ENCODE peak calls at places on chromosomes 12 and 14, in ten cellular contexts. I is CD4-positive, alpha-beta T cell; A is GM12865; U is astrocyte of the spinal cord; Q is ovary; O is Calu3; E is heart left ventricle; Y is HepG2; K is endothelial cell; G is progenitor cell of endocrine pancreas. Z is an unnamed sample.

GRCh38 chr14:58282925-58283593 is 15.3 kb upstream of the ARID4A start:
- DNase-seq in I (no peak), A (no peak), K (no peak), E (no peak), O (no peak), Y (no peak), U (no peak), Q (no peak), G (no peak), Z (no peak)

GRCh38 chr14:100402631-100403030 is 79.5 kb downstream of the SLC25A47 start:
- DNase-seq in Q (no peak), G (no peak), O (no peak), K (no peak), Y (no peak), I (no peak), U (no peak), A (no peak), E (no peak), Z (no peak)

GRCh38 chr14:72173038-72173720 is 240.9 kb downstream of the RGS6 start:
- DNase-seq in U (no peak), K (no peak), E (no peak), Q (no peak), Y (no peak), G (no peak), I (no peak), O (no peak), A (no peak), Z (no peak)

GRCh38 chr12:39626033-39626814 is 6.6 kb upstream of the ABCD2 start:
- DNase-seq in A (no peak), K (no peak), Q (no peak), I (no peak), Y (no peak), O (no peak), E (no peak), U (no peak), G (no peak), Z (no peak)

GRCh38 chr12:42801271-42801670 is 211.7 kb upstream of the PRICKLE1 start:
- DNase-seq in Q (no peak), U (no peak), A (no peak), G (no peak), K (no peak), I (no peak), Y (no peak), E (no peak), O (no peak), Z (no peak)

GRCh38 chr14:91636604-91637003 is 95.3 kb downstream of the CATSPERB start:
- DNase-seq in Q (no peak), Y (no peak), I (no peak), K (no peak), O (no peak), A (no peak), G (no peak), U (no peak), E (no peak), Z (no peak)

GRCh38 chr14:49593016-49593415 is 5.7 kb upstream of the LRR1 start:
- DNase-seq in U (peak), G (no peak), A (peak), E (no peak), Q (no peak), I (no peak), O (no peak), Y (no peak), K (no peak), Z (no peak)

GRCh38 chr14:70934502-70935134 is 27.4 kb downstream of the PCNX1 start:
- DNase-seq in O (no peak), G (no peak), U (peak), E (no peak), K (no peak), Q (no peak), I (no peak), Y (peak), A (peak), Z (peak)

GRCh38 chr14:39102969-39103957 is at the start of gene SEC23A:
- DNase-seq in A (peak), E (peak), K (peak), O (peak), I (peak), Q (peak), U (peak), G (peak), Y (peak), Z (peak)

GRCh38 chr12:92139634-92140555 is 5.8 kb downstream of the BTG1 start:
- DNase-seq in Y (no peak), G (no peak), E (no peak), O (peak), U (peak), I (no peak), Q (no peak), K (no peak), A (peak), Z (no peak)

GRCh38 chr14:77598366-77599050 is 17.9 kb downstream of the SPTLC2 start:
- DNase-seq in K (no peak), A (no peak), Q (no peak), Y (no peak), U (no peak), O (no peak), I (no peak), G (no peak), E (no peak), Z (no peak)

GRCh38 chr14:69696633-69697557 is 70.0 kb upstream of the SRSF5 start:
- DNase-seq in U (no peak), K (no peak), Y (no peak), G (no peak), I (no peak), A (no peak), E (no peak), O (no peak), Q (no peak), Z (no peak)

GRCh38 chr14:49173765-49174373 is 412.3 kb downstream of the RPS29 start:
- DNase-seq in A (peak), U (peak), K (peak), E (no peak), Y (peak), O (peak), G (peak), I (no peak), Q (no peak), Z (peak)

GRCh38 chr12:33253123-33253522 is 186.5 kb downstream of the SYT10 start:
- DNase-seq in Y (no peak), E (no peak), I (no peak), Q (no peak), G (no peak), K (no peak), O (no peak), U (no peak), A (no peak), Z (no peak)

GRCh38 chr12:31524791-31525495 is 66.0 kb downstream of the DENND5B start:
- DNase-seq in G (no peak), K (no peak), I (no peak), O (no peak), Q (no peak), U (peak), Y (no peak), E (no peak), A (peak), Z (no peak)

GRCh38 chr12:79692860-79693605 is 2.3 kb upstream of the PAWR start:
- DNase-seq in O (no peak), Y (no peak), K (no peak), U (peak), Q (no peak), A (no peak), I (no peak), G (no peak), E (no peak), Z (no peak)

GRCh38 chr12:47303207-47303606 is 223.4 kb upstream of the AMIGO2 start:
- DNase-seq in U (peak), K (no peak), E (no peak), G (no peak), I (no peak), Y (no peak), O (no peak), Q (no peak), A (no peak), Z (no peak)

GRCh38 chr14:99839696-99840095 is 46.5 kb downstream of the EML1 start:
- DNase-seq in E (no peak), G (no peak), U (no peak), I (no peak), O (no peak), A (no peak), Y (no peak), Q (no peak), K (no peak), Z (no peak)

GRCh38 chr12:15627995-15628945 is 160.9 kb downstream of the EPS8 start:
- DNase-seq in I (no peak), Q (no peak), E (no peak), A (no peak), Y (peak), K (no peak), G (no peak), O (no peak), U (peak), Z (no peak)

GRCh38 chr12:2681426-2682205 is 113.2 kb upstream of the FKBP4 start:
- DNase-seq in Q (no peak), A (no peak), U (no peak), I (no peak), E (no peak), G (no peak), K (no peak), O (no peak), Y (no peak), Z (no peak)

GRCh38 chr12:102960766-102961487 is 3.5 kb downstream of the ASCL1 start:
- DNase-seq in Y (no peak), E (no peak), G (no peak), I (no peak), K (no peak), O (no peak), Q (no peak), U (no peak), A (no peak), Z (no peak)

GRCh38 chr14:61568572-61569011 is 126.7 kb upstream of the HIF1A start:
- DNase-seq in E (no peak), G (peak), A (peak), U (no peak), I (peak), Y (no peak), K (peak), O (peak), Q (peak), Z (no peak)

GRCh38 chr12:96981053-96981452 is 74.0 kb downstream of the NEDD1 start:
- DNase-seq in I (no peak), K (no peak), E (no peak), G (no peak), A (no peak), U (peak), Q (no peak), Y (no peak), O (no peak), Z (peak)

GRCh38 chr14:89093083-89093482 is 268.6 kb downstream of the TTC8 start:
- DNase-seq in O (no peak), G (no peak), Q (no peak), A (no peak), Y (no peak), K (no peak), I (no peak), U (peak), E (no peak), Z (no peak)

GRCh38 chr14:76950043-76951020 is 78.2 kb downstream of the IRF2BPL start:
- DNase-seq in Y (no peak), E (no peak), A (no peak), U (peak), Q (peak), O (peak), G (no peak), I (no peak), K (no peak), Z (no peak)

GRCh38 chr14:44966601-44967336 is 4.8 kb downstream of the TOGARAM1 start:
- DNase-seq in E (no peak), G (no peak), I (no peak), O (no peak), U (no peak), A (peak), Q (no peak), K (no peak), Y (no peak), Z (no peak)

GRCh38 chr14:64649383-64649998 is 54.7 kb upstream of the PLEKHG3 start:
- DNase-seq in U (peak), G (no peak), O (no peak), Y (no peak), Q (no peak), A (no peak), K (no peak), I (no peak), E (no peak), Z (no peak)

GRCh38 chr12:31235868-31236395 is 90.0 kb downstream of the SINHCAF start:
- DNase-seq in A (no peak), K (no peak), Y (no peak), U (no peak), E (no peak), G (no peak), O (no peak), I (no peak), Q (no peak), Z (no peak)

GRCh38 chr12:20525064-20525610 is 156.8 kb downstream of the PDE3A start:
- DNase-seq in Y (no peak), E (no peak), I (no peak), A (no peak), G (no peak), K (no peak), Q (no peak), U (peak), O (no peak), Z (no peak)

GRCh38 chr12:122942609-122943008 is 23.7 kb downstream of the ABCB9 start:
- DNase-seq in Q (no peak), K (no peak), U (peak), G (no peak), I (no peak), E (no peak), Y (peak), O (no peak), A (no peak), Z (no peak)

GRCh38 chr12:39294712-39295111 is 148.2 kb downstream of the KIF21A start:
- DNase-seq in E (no peak), U (no peak), K (no peak), O (no peak), G (no peak), I (no peak), Q (no peak), A (no peak), Y (no peak), Z (no peak)

GRCh38 chr12:49827351-49828099 is 688 bp downstream of the NCKAP5L start:
- DNase-seq in U (peak), I (peak), E (peak), O (peak), Y (peak), K (peak), G (peak), Q (peak), A (peak), Z (no peak)

GRCh38 chr12:117907108-117907689 is 61.6 kb downstream of the KSR2 start:
- DNase-seq in G (no peak), U (no peak), A (no peak), Y (no peak), Q (no peak), I (no peak), E (no peak), K (no peak), O (no peak), Z (no peak)

GRCh38 chr12:644818-645552 is 18.3 kb downstream of the NINJ2 start:
- DNase-seq in K (no peak), A (no peak), O (no peak), U (peak), Q (no peak), I (no peak), Y (no peak), G (no peak), E (no peak), Z (no peak)

GRCh38 chr12:13161172-13161571 is 35.4 kb upstream of the EMP1 start:
- DNase-seq in A (no peak), I (no peak), U (no peak), O (no peak), G (no peak), Q (no peak), E (no peak), Y (no peak), K (no peak), Z (no peak)
- TF ChIP-seq CTCF in A (peak), I (no peak), U (peak), O (peak), G (peak), Q (no peak), E (no peak), Y (no peak), K (peak), Z (no peak)

GRCh38 chr12:27513155-27513824 is 10.7 kb upstream of the PPFIBP1 start:
- DNase-seq in E (no peak), O (no peak), Q (no peak), Y (no peak), A (no peak), U (no peak), K (no peak), G (no peak), I (no peak), Z (no peak)
- TF ChIP-seq CTCF in E (no peak), O (no peak), Q (no peak), Y (no peak), A (no peak), U (no peak), K (no peak), G (no peak), I (no peak), Z (no peak)

GRCh38 chr14:95294834-95295599 is 24.7 kb downstream of the CLMN start:
- DNase-seq in I (no peak), O (peak), G (no peak), U (peak), Y (peak), A (no peak), K (no peak), E (no peak), Q (no peak), Z (no peak)
- TF ChIP-seq CTCF in I (no peak), O (no peak), G (no peak), U (no peak), Y (no peak), A (no peak), K (no peak), E (no peak), Q (no peak), Z (no peak)

GRCh38 chr12:55746147-55746912 is 3.4 kb downstream of the GDF11 start:
- DNase-seq in E (no peak), Q (no peak), A (no peak), I (no peak), G (no peak), O (no peak), Y (no peak), U (no peak), K (no peak), Z (no peak)

GRCh38 chr12:55746913-55747231 is 4.0 kb downstream of the GDF11 start:
- DNase-seq in G (no peak), U (no peak), Q (no peak), O (no peak), I (no peak), A (no peak), K (no peak), E (no peak), Y (no peak), Z (no peak)

GRCh38 chr12:55743967-55744931 is 1.3 kb downstream of the GDF11 start:
- DNase-seq in I (no peak), U (no peak), Q (peak), G (no peak), A (no peak), O (no peak), K (no peak), Y (no peak), E (no peak), Z (no peak)

GRCh38 chr12:55745361-55746146 is 2.6 kb downstream of the GDF11 start:
- DNase-seq in G (peak), U (peak), Q (peak), I (no peak), O (no peak), E (no peak), A (no peak), Y (peak), K (peak), Z (no peak)

GRCh38 chr12:55748230-55748993 is 5.5 kb downstream of the GDF11 start:
- DNase-seq in K (no peak), O (no peak), Q (no peak), G (no peak), Y (no peak), U (no peak), E (no peak), I (no peak), A (no peak), Z (no peak)
- TF ChIP-seq CTCF in K (no peak), O (no peak), Q (no peak), G (no peak), Y (no peak), U (no peak), E (no peak), I (no peak), A (no peak), Z (no peak)

GRCh38 chr14:90498198-90498597 is 101.4 kb downstream of the CALM1 start:
- DNase-seq in A (no peak), Q (no peak), U (no peak), O (no peak), I (no peak), Y (no peak), G (no peak), E (no peak), K (no peak), Z (no peak)
- TF ChIP-seq CTCF in A (no peak), Q (no peak), U (no peak), O (no peak), I (no peak), Y (no peak), G (no peak), E (no peak), K (no peak), Z (no peak)

DNA sequence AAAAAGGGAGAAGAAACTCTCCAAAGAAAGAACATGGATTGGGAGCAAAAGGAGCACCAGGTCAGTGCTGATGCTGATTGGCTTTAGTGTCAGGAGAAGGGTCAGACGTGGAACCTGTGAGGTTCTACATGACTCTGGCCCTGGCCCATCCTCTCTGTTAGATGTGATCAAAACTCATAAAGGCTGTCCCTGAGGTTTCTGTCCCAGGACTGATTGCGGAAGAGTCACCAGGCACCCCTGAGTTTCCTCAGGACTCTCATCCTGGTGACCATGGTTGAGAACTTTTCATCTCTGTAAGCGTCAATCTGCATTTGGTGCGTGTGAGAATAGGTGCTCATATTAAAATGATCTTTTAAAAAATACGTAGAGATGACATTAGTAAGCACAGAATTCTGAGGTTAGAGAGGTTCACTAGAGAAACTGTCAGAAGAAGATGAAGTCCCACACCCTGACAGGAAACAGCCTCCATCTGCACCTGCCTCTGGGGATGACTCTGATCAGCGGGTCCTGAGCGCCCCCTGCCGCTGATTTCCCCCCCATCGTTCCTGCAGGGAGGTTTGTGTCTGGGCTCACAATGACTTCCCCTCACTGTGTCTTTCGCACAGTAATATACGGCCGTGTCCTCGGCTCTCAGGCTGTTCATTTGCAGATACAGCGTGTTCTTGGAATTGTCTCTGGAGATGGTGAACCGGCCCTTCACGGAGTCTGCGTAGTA is 741.8 kb downstream of the TMEM121 start:
- DNase-seq in Y (no peak), U (no peak), K (no peak), O (peak), Q (no peak), I (peak), G (no peak), E (no peak), A (peak), Z (no peak)
- TF ChIP-seq CTCF in Y (peak), U (no peak), K (no peak), O (no peak), Q (no peak), I (peak), G (no peak), E (no peak), A (peak), Z (no peak)

GRCh38 chr12:93896427-93896826 is 219.3 kb downstream of the CRADD start:
- DNase-seq in O (no peak), E (no peak), A (no peak), I (no peak), U (no peak), Q (no peak), Y (no peak), K (no peak), G (no peak), Z (no peak)
- TF ChIP-seq CTCF in O (no peak), E (peak), A (peak), I (no peak), U (peak), Q (no peak), Y (no peak), K (peak), G (peak), Z (no peak)

GRCh38 chr14:79699206-79699605 is 512.1 kb downstream of the DIO2 start:
- DNase-seq in A (no peak), E (no peak), U (no peak), O (no peak), I (no peak), Q (no peak), G (no peak), Y (no peak), K (no peak), Z (no peak)

GRCh38 chr14:79698218-79698617 is 513.1 kb downstream of the DIO2 start:
- DNase-seq in E (no peak), O (no peak), A (no peak), Q (no peak), G (no peak), U (no peak), K (no peak), I (no peak), Y (no peak), Z (no peak)

GRCh38 chr14:79693935-79694334 is 517.4 kb downstream of the DIO2 start:
- DNase-seq in A (no peak), O (no peak), Y (no peak), Q (no peak), K (no peak), E (no peak), G (no peak), U (no peak), I (no peak), Z (no peak)
- TF ChIP-seq CTCF in A (no peak), O (no peak), Y (no peak), Q (no peak), K (no peak), E (no peak), G (no peak), U (no peak), I (no peak), Z (no peak)

GRCh38 chr14:22545842-22546721 is 42.9 kb downstream of the DAD1 start:
- DNase-seq in I (no peak), E (no peak), A (no peak), O (no peak), Y (no peak), K (peak), Q (no peak), U (peak), G (no peak), Z (no peak)
- TF ChIP-seq CTCF in I (no peak), E (no peak), A (no peak), O (no peak), Y (no peak), K (no peak), Q (no peak), U (no peak), G (no peak), Z (no peak)

Z was measured in AG09319.